ENCODE peak calls at places on chromosomes 16 and 17, in four cellular contexts. One of them, this sample, is unnamed. For H3K27me3, the result is how much of the 10 kb centered on the place peaks cover.

GRCh38 chr16:67170168-67170947 is at the start of gene NOL3:
- DNase-seq in H1: peak
- DNase-seq in GM23338: peak
- DNase-seq in IMR-90: peak
- DNase-seq in this sample: peak

GRCh38 chr17:36583787-36584186 is 7.9 kb upstream of the DHRS11 start:
- DNase-seq in IMR-90: no peak
- DNase-seq in H1: no peak
- DNase-seq in GM23338: no peak
- DNase-seq in this sample: no peak

GRCh38 chr16:15874745-15875314 is 13.6 kb downstream of the CEP20 start:
- DNase-seq in H1: peak
- DNase-seq in IMR-90: peak
- DNase-seq in GM23338: peak
- DNase-seq in this sample: no peak

GRCh38 chr16:16124974-16125373 is 98.3 kb downstream of the ABCC6 start:
- DNase-seq in GM23338: no peak
- DNase-seq in H1: no peak
- DNase-seq in IMR-90: no peak
- DNase-seq in this sample: no peak

GRCh38 chr17:78716814-78717393 is 65.2 kb downstream of the CYTH1 start:
- DNase-seq in IMR-90: peak
- DNase-seq in H1: peak
- DNase-seq in GM23338: peak
- DNase-seq in this sample: peak

GRCh38 chr16:68236804-68237242 is 896 bp upstream of the ESRP2 start:
- DNase-seq in H1: no peak
- DNase-seq in IMR-90: no peak
- DNase-seq in GM23338: peak
- DNase-seq in this sample: no peak

GRCh38 chr17:42275527-42276358 is 448 bp downstream of the STAT5B start:
- DNase-seq in H1: peak
- DNase-seq in GM23338: peak
- DNase-seq in IMR-90: peak
- DNase-seq in this sample: peak

GRCh38 chr17:28552201-28552999 is at the start of gene UNC119:
- DNase-seq in H1: peak
- DNase-seq in GM23338: peak
- DNase-seq in IMR-90: peak
- DNase-seq in this sample: peak

GRCh38 chr17:28574536-28574935 is 2.2 kb downstream of the ALDOC start:
- DNase-seq in GM23338: no peak
- DNase-seq in H1: no peak
- DNase-seq in IMR-90: no peak
- DNase-seq in this sample: no peak

GRCh38 chr16:11535494-11535893 is 51.2 kb downstream of the LITAF start:
- DNase-seq in IMR-90: no peak
- DNase-seq in H1: no peak
- DNase-seq in GM23338: no peak
- DNase-seq in this sample: no peak

GRCh38 chr17:64679710-64680216 is 17.7 kb upstream of the SMURF2 start:
- DNase-seq in GM23338: no peak
- DNase-seq in IMR-90: peak
- DNase-seq in H1: no peak
- DNase-seq in this sample: peak

GRCh38 chr17:79994602-79995001 is 41.1 kb downstream of the TBC1D16 start:
- DNase-seq in GM23338: no peak
- DNase-seq in H1: no peak
- DNase-seq in IMR-90: no peak
- DNase-seq in this sample: no peak

GRCh38 chr16:11401161-11402050 is 56.1 kb downstream of the RMI2 start:
- DNase-seq in H1: no peak
- DNase-seq in IMR-90: no peak
- DNase-seq in GM23338: no peak
- DNase-seq in this sample: peak

GRCh38 chr17:61397086-61397842 is 2.4 kb upstream of the TBX2 start:
- DNase-seq in GM23338: peak
- DNase-seq in H1: peak
- DNase-seq in IMR-90: peak
- DNase-seq in this sample: peak

GRCh38 chr16:48586083-48586482 is 23.9 kb downstream of the N4BP1 start:
- DNase-seq in IMR-90: no peak
- DNase-seq in H1: no peak
- DNase-seq in GM23338: no peak
- DNase-seq in this sample: no peak

GRCh38 chr16:19933740-19934139 is 49.1 kb upstream of the GPRC5B start:
- DNase-seq in GM23338: peak
- DNase-seq in IMR-90: no peak
- DNase-seq in H1: no peak
- DNase-seq in this sample: no peak

GRCh38 chr17:35127751-35128514 is 6.5 kb downstream of the FNDC8 start:
- DNase-seq in GM23338: no peak
- DNase-seq in IMR-90: peak
- DNase-seq in H1: no peak
- DNase-seq in this sample: peak

GRCh38 chr16:82045471-82046178 is 10.6 kb downstream of the HSD17B2 start:
- DNase-seq in H1: no peak
- DNase-seq in IMR-90: no peak
- DNase-seq in GM23338: no peak
- DNase-seq in this sample: no peak

GRCh38 chr16:30949655-30950515 is 1.0 kb downstream of the ORAI3 start:
- DNase-seq in GM23338: peak
- DNase-seq in IMR-90: peak
- DNase-seq in H1: peak
- DNase-seq in this sample: peak

GRCh38 chr16:71658771-71659170 is 32.8 kb downstream of the MARVELD3 start:
- DNase-seq in H1: no peak
- DNase-seq in GM23338: no peak
- DNase-seq in IMR-90: no peak
- DNase-seq in this sample: no peak

GRCh38 chr17:1164935-1165556 is 14.7 kb downstream of the ABR start:
- DNase-seq in H1: no peak
- DNase-seq in IMR-90: no peak
- DNase-seq in GM23338: no peak
- DNase-seq in this sample: peak

GRCh38 chr16:66322174-66322573 is 44.3 kb upstream of the CDH5 start:
- DNase-seq in IMR-90: no peak
- DNase-seq in GM23338: no peak
- DNase-seq in H1: no peak
- DNase-seq in this sample: no peak

GRCh38 chr16:56145369-56145768 is 45.9 kb upstream of the GNAO1 start:
- DNase-seq in H1: no peak
- DNase-seq in GM23338: peak
- DNase-seq in IMR-90: no peak
- DNase-seq in this sample: no peak

GRCh38 chr17:33725675-33726271 is 432.7 kb upstream of the ASIC2 start:
- DNase-seq in H1: peak
- DNase-seq in GM23338: peak
- DNase-seq in IMR-90: peak
- DNase-seq in this sample: peak

GRCh38 chr17:80222376-80223141 is 2.3 kb downstream of the SLC26A11 start:
- DNase-seq in H1: no peak
- DNase-seq in IMR-90: no peak
- DNase-seq in GM23338: no peak
- DNase-seq in this sample: peak

GRCh38 chr16:2866422-2866821 is 8.5 kb upstream of the PRSS22 start:
- DNase-seq in H1: no peak
- DNase-seq in GM23338: no peak
- DNase-seq in IMR-90: no peak
- DNase-seq in this sample: no peak
- H3K27me3 ChIP-seq in H1: under half
- H3K27me3 ChIP-seq in GM23338: half or more
- H3K27me3 ChIP-seq in IMR-90: under half
- H3K27me3 ChIP-seq in this sample: under half

GRCh38 chr16:12551530-12551929 is 252.2 kb downstream of the CPPED1 start:
- DNase-seq in GM23338: no peak
- DNase-seq in IMR-90: no peak
- DNase-seq in H1: no peak
- DNase-seq in this sample: no peak
- H3K4me2 ChIP-seq in GM23338: no peak
- H3K4me2 ChIP-seq in IMR-90: no peak
- H3K4me2 ChIP-seq in H1: no peak
- H3K4me2 ChIP-seq in this sample: no peak

DNA sequence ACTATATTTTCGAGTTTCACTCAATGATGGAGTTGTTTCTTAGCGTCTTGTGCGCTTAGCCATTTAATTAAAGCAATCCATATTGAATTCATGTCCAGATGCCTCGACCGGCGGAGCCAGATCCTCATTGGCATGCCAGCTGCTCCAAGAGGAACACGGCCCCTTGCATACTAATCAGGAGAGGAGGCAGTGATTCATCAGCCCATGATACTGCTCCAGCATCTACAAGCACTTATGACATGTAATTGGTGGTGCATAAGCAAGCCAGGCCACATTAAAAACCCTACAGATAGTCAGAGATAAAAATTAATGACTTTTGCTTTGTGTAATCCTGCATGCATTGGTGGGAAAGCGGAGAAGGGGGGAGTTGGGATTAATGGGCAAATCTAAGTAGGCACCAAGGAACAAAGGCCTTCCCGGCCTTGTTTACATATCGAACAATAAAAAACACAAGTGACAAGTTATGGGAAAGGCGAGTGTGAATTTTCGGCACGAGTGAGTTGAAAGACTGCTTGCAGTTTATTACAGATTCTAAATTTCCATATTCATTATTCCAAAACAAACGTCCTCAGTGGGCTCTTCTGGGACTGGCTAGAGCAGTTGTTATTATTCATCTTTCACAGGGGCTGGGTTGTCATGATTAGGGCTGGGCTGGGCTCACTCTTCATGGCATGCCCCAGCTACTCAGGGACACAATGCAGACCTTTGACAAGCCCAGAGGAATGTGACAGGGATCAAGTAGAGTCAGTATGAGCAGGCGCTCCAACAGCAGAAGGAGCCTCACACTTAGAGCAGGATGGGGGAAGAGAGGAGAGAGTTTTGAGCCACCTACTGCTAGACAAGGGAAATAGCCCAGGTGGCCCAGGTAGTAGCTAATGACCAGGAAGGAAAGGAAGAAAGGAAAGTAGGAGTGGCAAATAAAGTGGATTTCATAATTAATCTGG is 281.7 kb upstream of the ZFHX3 start:
- DNase-seq in GM23338: peak
- DNase-seq in IMR-90: no peak
- DNase-seq in H1: no peak
- DNase-seq in this sample: no peak
- TF ChIP-seq CTCF in GM23338: peak
- TF ChIP-seq CTCF in IMR-90: no peak
- TF ChIP-seq CTCF in H1: no peak
- TF ChIP-seq CTCF in this sample: no peak

GRCh38 chr17:46984892-46985291 is 5.8 kb upstream of the RPRML start:
- DNase-seq in IMR-90: no peak
- DNase-seq in GM23338: no peak
- DNase-seq in H1: no peak
- DNase-seq in this sample: no peak
- H3K27me3 ChIP-seq in IMR-90: under half
- H3K27me3 ChIP-seq in GM23338: under half
- H3K27me3 ChIP-seq in H1: under half
- H3K27me3 ChIP-seq in this sample: under half

DNA sequence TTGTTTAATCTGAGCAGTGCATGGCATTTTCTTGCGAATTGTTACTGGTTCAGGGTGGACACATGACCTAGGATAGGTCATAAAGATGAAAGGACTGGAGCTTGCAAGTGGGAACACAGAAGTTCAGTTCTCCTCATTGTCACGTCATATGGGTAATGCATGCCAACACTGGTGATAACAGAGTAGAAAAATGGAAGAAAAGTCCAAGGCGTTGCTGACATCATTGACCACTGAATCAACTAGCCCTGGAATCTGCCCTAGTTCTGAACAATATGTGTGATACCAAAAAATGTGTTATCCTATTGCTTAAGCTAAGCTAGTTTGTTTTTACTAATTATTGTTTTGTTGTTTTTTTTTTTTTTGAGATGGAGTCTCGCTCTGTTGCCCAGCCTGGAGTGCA is 234.2 kb upstream of the MAF start:
- DNase-seq in GM23338: no peak
- DNase-seq in H1: no peak
- DNase-seq in IMR-90: no peak
- DNase-seq in this sample: no peak
- H3K4me2 ChIP-seq in GM23338: no peak
- H3K4me2 ChIP-seq in H1: no peak
- H3K4me2 ChIP-seq in IMR-90: no peak
- H3K4me2 ChIP-seq in this sample: no peak

GRCh38 chr16:4404967-4405696 is 11.3 kb downstream of the CORO7 start:
- DNase-seq in GM23338: no peak
- DNase-seq in H1: no peak
- DNase-seq in IMR-90: no peak
- DNase-seq in this sample: peak
- TF ChIP-seq CTCF in GM23338: no peak
- TF ChIP-seq CTCF in H1: peak
- TF ChIP-seq CTCF in IMR-90: no peak
- TF ChIP-seq CTCF in this sample: no peak

DNA sequence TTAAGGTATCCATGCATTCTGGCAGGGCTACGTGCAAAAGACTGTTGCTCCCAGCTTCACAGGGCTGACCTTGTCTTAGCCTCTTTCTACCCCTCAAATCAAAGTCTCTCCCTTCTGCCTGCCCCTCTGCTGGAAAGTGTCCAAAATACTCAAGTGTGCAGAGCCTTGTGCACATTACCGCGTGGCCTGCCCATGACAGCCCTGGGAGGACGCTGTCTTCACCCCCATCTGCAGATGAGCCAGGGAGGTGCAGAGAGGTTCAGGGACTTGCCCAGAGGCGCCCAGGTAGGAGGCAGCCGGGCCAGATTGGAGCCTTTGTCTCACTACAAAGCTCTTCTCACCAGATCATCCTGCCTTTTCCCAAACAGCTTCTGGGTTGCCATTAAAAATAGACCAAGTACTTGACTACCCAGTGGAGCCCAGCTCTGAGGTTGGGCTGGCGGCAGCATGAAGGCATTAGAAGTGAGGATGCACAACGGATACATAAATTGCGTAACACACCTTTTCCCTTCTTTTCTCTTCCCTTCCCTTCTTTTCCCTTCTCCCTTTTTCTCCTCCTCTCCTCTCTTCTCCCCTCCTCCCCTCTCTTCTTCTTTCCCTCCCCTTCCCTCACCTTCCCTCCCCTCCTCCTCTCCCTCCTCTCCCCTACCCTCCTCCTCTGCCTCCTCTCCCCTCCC is 3.5 kb downstream of the CACNG4 start:
- DNase-seq in GM23338: no peak
- DNase-seq in H1: no peak
- DNase-seq in IMR-90: no peak
- DNase-seq in this sample: peak
- H3K27me3 ChIP-seq in GM23338: under half
- H3K27me3 ChIP-seq in H1: under half
- H3K27me3 ChIP-seq in IMR-90: half or more
- H3K27me3 ChIP-seq in this sample: half or more

GRCh38 chr17:68592667-68593330 is 8.4 kb downstream of the FAM20A start:
- DNase-seq in IMR-90: no peak
- DNase-seq in GM23338: no peak
- DNase-seq in H1: no peak
- DNase-seq in this sample: peak
- H3K4me2 ChIP-seq in IMR-90: no peak
- H3K4me2 ChIP-seq in GM23338: peak
- H3K4me2 ChIP-seq in H1: no peak
- H3K4me2 ChIP-seq in this sample: peak

GRCh38 chr17:50134206-50135110 is 4.5 kb upstream of the SAMD14 start:
- DNase-seq in GM23338: no peak
- DNase-seq in H1: no peak
- DNase-seq in IMR-90: no peak
- DNase-seq in this sample: peak
- TF ChIP-seq CTCF in GM23338: no peak
- TF ChIP-seq CTCF in H1: no peak
- TF ChIP-seq CTCF in IMR-90: no peak
- TF ChIP-seq CTCF in this sample: peak

This sample was measured in osteoblast.